ENCODE peak calls at places on chromosomes 13 and 19, in ten cellular contexts. One of them, this sample, is unnamed.

GRCh38 chr13:101624210-101624922 is 171.9 kb downstream of the ITGBL1 start:
- DNase-seq in posterior vena cava: no peak
- DNase-seq in AG08395: no peak
- DNase-seq in stimulated activated CD4-positive, alpha-beta T cell treated with anti-CD3 and anti-CD28 coated beads, Interleukin-1b, Interleukin-23, amount 100 ng/mL, for 24 hours: no peak
- DNase-seq in T1000: no peak
- DNase-seq in cerebellar nuclear complex: no peak
- DNase-seq in ovary: no peak
- DNase-seq in keratinocyte: no peak
- DNase-seq in caudate nucleus: peak
- DNase-seq in fibroblast of mammary gland: no peak
- DNase-seq in this sample: no peak

GRCh38 chr19:51129716-51130115 is 5.0 kb downstream of the SIGLEC9 start:
- DNase-seq in posterior vena cava: peak
- DNase-seq in AG08395: no peak
- DNase-seq in stimulated activated CD4-positive, alpha-beta T cell treated with anti-CD3 and anti-CD28 coated beads, Interleukin-1b, Interleukin-23, amount 100 ng/mL, for 24 hours: no peak
- DNase-seq in T1000: no peak
- DNase-seq in cerebellar nuclear complex: no peak
- DNase-seq in ovary: no peak
- DNase-seq in keratinocyte: no peak
- DNase-seq in caudate nucleus: no peak
- DNase-seq in fibroblast of mammary gland: no peak
- DNase-seq in this sample: no peak

GRCh38 chr13:27375686-27376326 is 48.6 kb upstream of the GTF3A start:
- DNase-seq in posterior vena cava: no peak
- DNase-seq in AG08395: peak
- DNase-seq in stimulated activated CD4-positive, alpha-beta T cell treated with anti-CD3 and anti-CD28 coated beads, Interleukin-1b, Interleukin-23, amount 100 ng/mL, for 24 hours: peak
- DNase-seq in T1000: no peak
- DNase-seq in cerebellar nuclear complex: no peak
- DNase-seq in ovary: peak
- DNase-seq in keratinocyte: no peak
- DNase-seq in caudate nucleus: no peak
- DNase-seq in fibroblast of mammary gland: peak
- DNase-seq in this sample: no peak

GRCh38 chr13:68808456-68808855 is 1299.2 kb upstream of the ATXN8OS start:
- DNase-seq in posterior vena cava: no peak
- DNase-seq in AG08395: no peak
- DNase-seq in stimulated activated CD4-positive, alpha-beta T cell treated with anti-CD3 and anti-CD28 coated beads, Interleukin-1b, Interleukin-23, amount 100 ng/mL, for 24 hours: no peak
- DNase-seq in T1000: no peak
- DNase-seq in cerebellar nuclear complex: no peak
- DNase-seq in ovary: no peak
- DNase-seq in keratinocyte: no peak
- DNase-seq in caudate nucleus: no peak
- DNase-seq in fibroblast of mammary gland: no peak
- DNase-seq in this sample: no peak

GRCh38 chr19:41753159-41753558 is 2.2 kb upstream of the CEACAM6 start:
- DNase-seq in posterior vena cava: no peak
- DNase-seq in AG08395: peak
- DNase-seq in stimulated activated CD4-positive, alpha-beta T cell treated with anti-CD3 and anti-CD28 coated beads, Interleukin-1b, Interleukin-23, amount 100 ng/mL, for 24 hours: peak
- DNase-seq in T1000: no peak
- DNase-seq in cerebellar nuclear complex: no peak
- DNase-seq in ovary: no peak
- DNase-seq in keratinocyte: no peak
- DNase-seq in caudate nucleus: no peak
- DNase-seq in fibroblast of mammary gland: peak
- DNase-seq in this sample: no peak

GRCh38 chr19:33800012-33800680 is 3.5 kb downstream of the KCTD15 start:
- DNase-seq in posterior vena cava: no peak
- DNase-seq in AG08395: no peak
- DNase-seq in stimulated activated CD4-positive, alpha-beta T cell treated with anti-CD3 and anti-CD28 coated beads, Interleukin-1b, Interleukin-23, amount 100 ng/mL, for 24 hours: no peak
- DNase-seq in T1000: no peak
- DNase-seq in cerebellar nuclear complex: no peak
- DNase-seq in ovary: no peak
- DNase-seq in keratinocyte: no peak
- DNase-seq in caudate nucleus: no peak
- DNase-seq in fibroblast of mammary gland: no peak
- DNase-seq in this sample: no peak

GRCh38 chr19:46232029-46232428 is 2.5 kb downstream of the IGFL1 start:
- DNase-seq in posterior vena cava: no peak
- DNase-seq in AG08395: no peak
- DNase-seq in stimulated activated CD4-positive, alpha-beta T cell treated with anti-CD3 and anti-CD28 coated beads, Interleukin-1b, Interleukin-23, amount 100 ng/mL, for 24 hours: no peak
- DNase-seq in T1000: no peak
- DNase-seq in cerebellar nuclear complex: no peak
- DNase-seq in ovary: no peak
- DNase-seq in keratinocyte: no peak
- DNase-seq in caudate nucleus: no peak
- DNase-seq in fibroblast of mammary gland: no peak
- DNase-seq in this sample: no peak

GRCh38 chr19:19606021-19606420 is 12.5 kb downstream of the PBX4 start:
- DNase-seq in posterior vena cava: no peak
- DNase-seq in AG08395: no peak
- DNase-seq in stimulated activated CD4-positive, alpha-beta T cell treated with anti-CD3 and anti-CD28 coated beads, Interleukin-1b, Interleukin-23, amount 100 ng/mL, for 24 hours: no peak
- DNase-seq in T1000: no peak
- DNase-seq in cerebellar nuclear complex: no peak
- DNase-seq in ovary: no peak
- DNase-seq in keratinocyte: peak
- DNase-seq in caudate nucleus: no peak
- DNase-seq in fibroblast of mammary gland: no peak
- DNase-seq in this sample: peak

GRCh38 chr19:54209058-54209747 is 8.5 kb downstream of the RPS9 start:
- DNase-seq in posterior vena cava: peak
- DNase-seq in AG08395: no peak
- DNase-seq in stimulated activated CD4-positive, alpha-beta T cell treated with anti-CD3 and anti-CD28 coated beads, Interleukin-1b, Interleukin-23, amount 100 ng/mL, for 24 hours: no peak
- DNase-seq in T1000: no peak
- DNase-seq in cerebellar nuclear complex: no peak
- DNase-seq in ovary: peak
- DNase-seq in keratinocyte: no peak
- DNase-seq in caudate nucleus: peak
- DNase-seq in fibroblast of mammary gland: no peak
- DNase-seq in this sample: no peak

GRCh38 chr13:107458269-107458668 is 757.1 kb downstream of the LIG4 start:
- DNase-seq in posterior vena cava: no peak
- DNase-seq in AG08395: no peak
- DNase-seq in stimulated activated CD4-positive, alpha-beta T cell treated with anti-CD3 and anti-CD28 coated beads, Interleukin-1b, Interleukin-23, amount 100 ng/mL, for 24 hours: no peak
- DNase-seq in T1000: no peak
- DNase-seq in cerebellar nuclear complex: no peak
- DNase-seq in ovary: no peak
- DNase-seq in keratinocyte: no peak
- DNase-seq in caudate nucleus: no peak
- DNase-seq in fibroblast of mammary gland: no peak
- DNase-seq in this sample: no peak

GRCh38 chr13:110799246-110800236 is 86.0 kb downstream of the ING1 start:
- DNase-seq in posterior vena cava: peak
- DNase-seq in AG08395: peak
- DNase-seq in stimulated activated CD4-positive, alpha-beta T cell treated with anti-CD3 and anti-CD28 coated beads, Interleukin-1b, Interleukin-23, amount 100 ng/mL, for 24 hours: no peak
- DNase-seq in T1000: no peak
- DNase-seq in cerebellar nuclear complex: no peak
- DNase-seq in ovary: peak
- DNase-seq in keratinocyte: no peak
- DNase-seq in caudate nucleus: no peak
- DNase-seq in fibroblast of mammary gland: peak
- DNase-seq in this sample: no peak

GRCh38 chr19:17391371-17392151 is 2.4 kb downstream of the CCDC194 start:
- DNase-seq in posterior vena cava: no peak
- DNase-seq in AG08395: no peak
- DNase-seq in stimulated activated CD4-positive, alpha-beta T cell treated with anti-CD3 and anti-CD28 coated beads, Interleukin-1b, Interleukin-23, amount 100 ng/mL, for 24 hours: no peak
- DNase-seq in T1000: no peak
- DNase-seq in cerebellar nuclear complex: no peak
- DNase-seq in ovary: no peak
- DNase-seq in keratinocyte: no peak
- DNase-seq in caudate nucleus: no peak
- DNase-seq in fibroblast of mammary gland: no peak
- DNase-seq in this sample: no peak

GRCh38 chr13:98187155-98187726 is 10.2 kb upstream of the RNF113B start:
- DNase-seq in posterior vena cava: no peak
- DNase-seq in AG08395: no peak
- DNase-seq in stimulated activated CD4-positive, alpha-beta T cell treated with anti-CD3 and anti-CD28 coated beads, Interleukin-1b, Interleukin-23, amount 100 ng/mL, for 24 hours: no peak
- DNase-seq in T1000: no peak
- DNase-seq in cerebellar nuclear complex: no peak
- DNase-seq in ovary: no peak
- DNase-seq in keratinocyte: no peak
- DNase-seq in caudate nucleus: no peak
- DNase-seq in fibroblast of mammary gland: no peak
- DNase-seq in this sample: no peak

GRCh38 chr13:93256998-93257397 is 30.4 kb downstream of the GPC6 start:
- DNase-seq in posterior vena cava: no peak
- DNase-seq in AG08395: no peak
- DNase-seq in stimulated activated CD4-positive, alpha-beta T cell treated with anti-CD3 and anti-CD28 coated beads, Interleukin-1b, Interleukin-23, amount 100 ng/mL, for 24 hours: no peak
- DNase-seq in T1000: no peak
- DNase-seq in cerebellar nuclear complex: no peak
- DNase-seq in ovary: no peak
- DNase-seq in keratinocyte: no peak
- DNase-seq in caudate nucleus: no peak
- DNase-seq in fibroblast of mammary gland: no peak
- DNase-seq in this sample: no peak

GRCh38 chr13:39186205-39186880 is 148.1 kb downstream of the NHLRC3 start:
- DNase-seq in posterior vena cava: no peak
- DNase-seq in AG08395: no peak
- DNase-seq in stimulated activated CD4-positive, alpha-beta T cell treated with anti-CD3 and anti-CD28 coated beads, Interleukin-1b, Interleukin-23, amount 100 ng/mL, for 24 hours: no peak
- DNase-seq in T1000: no peak
- DNase-seq in cerebellar nuclear complex: no peak
- DNase-seq in ovary: no peak
- DNase-seq in keratinocyte: no peak
- DNase-seq in caudate nucleus: no peak
- DNase-seq in fibroblast of mammary gland: peak
- DNase-seq in this sample: no peak

GRCh38 chr13:26400545-26400944 is 146.6 kb downstream of the CDK8 start:
- DNase-seq in posterior vena cava: no peak
- DNase-seq in AG08395: no peak
- DNase-seq in stimulated activated CD4-positive, alpha-beta T cell treated with anti-CD3 and anti-CD28 coated beads, Interleukin-1b, Interleukin-23, amount 100 ng/mL, for 24 hours: no peak
- DNase-seq in T1000: no peak
- DNase-seq in cerebellar nuclear complex: no peak
- DNase-seq in ovary: no peak
- DNase-seq in keratinocyte: no peak
- DNase-seq in caudate nucleus: no peak
- DNase-seq in fibroblast of mammary gland: no peak
- DNase-seq in this sample: no peak

GRCh38 chr13:45257638-45258338 is 56.9 kb upstream of the KCTD4 start:
- DNase-seq in posterior vena cava: no peak
- DNase-seq in AG08395: peak
- DNase-seq in stimulated activated CD4-positive, alpha-beta T cell treated with anti-CD3 and anti-CD28 coated beads, Interleukin-1b, Interleukin-23, amount 100 ng/mL, for 24 hours: no peak
- DNase-seq in T1000: no peak
- DNase-seq in cerebellar nuclear complex: no peak
- DNase-seq in ovary: no peak
- DNase-seq in keratinocyte: no peak
- DNase-seq in caudate nucleus: no peak
- DNase-seq in fibroblast of mammary gland: peak
- DNase-seq in this sample: no peak

GRCh38 chr19:48249502-48250014 is 6.2 kb downstream of the CARD8 start:
- DNase-seq in posterior vena cava: peak
- DNase-seq in AG08395: no peak
- DNase-seq in stimulated activated CD4-positive, alpha-beta T cell treated with anti-CD3 and anti-CD28 coated beads, Interleukin-1b, Interleukin-23, amount 100 ng/mL, for 24 hours: peak
- DNase-seq in T1000: no peak
- DNase-seq in cerebellar nuclear complex: no peak
- DNase-seq in ovary: no peak
- DNase-seq in keratinocyte: no peak
- DNase-seq in caudate nucleus: no peak
- DNase-seq in fibroblast of mammary gland: no peak
- DNase-seq in this sample: no peak

GRCh38 chr19:57008432-57008831 is 111.4 kb upstream of the USP29 start:
- DNase-seq in posterior vena cava: no peak
- DNase-seq in AG08395: no peak
- DNase-seq in stimulated activated CD4-positive, alpha-beta T cell treated with anti-CD3 and anti-CD28 coated beads, Interleukin-1b, Interleukin-23, amount 100 ng/mL, for 24 hours: no peak
- DNase-seq in T1000: no peak
- DNase-seq in cerebellar nuclear complex: no peak
- DNase-seq in ovary: no peak
- DNase-seq in keratinocyte: no peak
- DNase-seq in caudate nucleus: no peak
- DNase-seq in fibroblast of mammary gland: no peak
- DNase-seq in this sample: no peak

GRCh38 chr13:110561335-110562033 is at the start of gene RAB20:
- DNase-seq in posterior vena cava: peak
- DNase-seq in AG08395: peak
- DNase-seq in stimulated activated CD4-positive, alpha-beta T cell treated with anti-CD3 and anti-CD28 coated beads, Interleukin-1b, Interleukin-23, amount 100 ng/mL, for 24 hours: peak
- DNase-seq in T1000: peak
- DNase-seq in cerebellar nuclear complex: no peak
- DNase-seq in ovary: peak
- DNase-seq in keratinocyte: no peak
- DNase-seq in caudate nucleus: peak
- DNase-seq in fibroblast of mammary gland: peak
- DNase-seq in this sample: no peak

GRCh38 chr13:23378009-23378632 is 55.4 kb downstream of the SACS start:
- DNase-seq in posterior vena cava: no peak
- DNase-seq in AG08395: peak
- DNase-seq in stimulated activated CD4-positive, alpha-beta T cell treated with anti-CD3 and anti-CD28 coated beads, Interleukin-1b, Interleukin-23, amount 100 ng/mL, for 24 hours: peak
- DNase-seq in T1000: peak
- DNase-seq in cerebellar nuclear complex: no peak
- DNase-seq in ovary: no peak
- DNase-seq in keratinocyte: peak
- DNase-seq in caudate nucleus: peak
- DNase-seq in fibroblast of mammary gland: peak
- DNase-seq in this sample: peak

GRCh38 chr13:22883262-22883840 is 297.4 kb upstream of the SGCG start:
- DNase-seq in posterior vena cava: no peak
- DNase-seq in AG08395: no peak
- DNase-seq in stimulated activated CD4-positive, alpha-beta T cell treated with anti-CD3 and anti-CD28 coated beads, Interleukin-1b, Interleukin-23, amount 100 ng/mL, for 24 hours: no peak
- DNase-seq in T1000: no peak
- DNase-seq in cerebellar nuclear complex: no peak
- DNase-seq in ovary: no peak
- DNase-seq in keratinocyte: no peak
- DNase-seq in caudate nucleus: no peak
- DNase-seq in fibroblast of mammary gland: no peak
- DNase-seq in this sample: no peak

GRCh38 chr13:20512042-20512683 is 13.5 kb downstream of the CRYL1 start:
- DNase-seq in posterior vena cava: no peak
- DNase-seq in AG08395: no peak
- DNase-seq in stimulated activated CD4-positive, alpha-beta T cell treated with anti-CD3 and anti-CD28 coated beads, Interleukin-1b, Interleukin-23, amount 100 ng/mL, for 24 hours: no peak
- DNase-seq in T1000: no peak
- DNase-seq in cerebellar nuclear complex: no peak
- DNase-seq in ovary: no peak
- DNase-seq in keratinocyte: no peak
- DNase-seq in caudate nucleus: no peak
- DNase-seq in fibroblast of mammary gland: no peak
- DNase-seq in this sample: no peak

GRCh38 chr19:4297901-4298771 is 4.1 kb downstream of the TMIGD2 start:
- DNase-seq in posterior vena cava: no peak
- DNase-seq in AG08395: no peak
- DNase-seq in stimulated activated CD4-positive, alpha-beta T cell treated with anti-CD3 and anti-CD28 coated beads, Interleukin-1b, Interleukin-23, amount 100 ng/mL, for 24 hours: no peak
- DNase-seq in T1000: no peak
- DNase-seq in cerebellar nuclear complex: no peak
- DNase-seq in ovary: no peak
- DNase-seq in keratinocyte: no peak
- DNase-seq in caudate nucleus: no peak
- DNase-seq in fibroblast of mammary gland: no peak
- DNase-seq in this sample: no peak

GRCh38 chr19:8054169-8054568 is 1.6 kb downstream of the CCL25 start:
- DNase-seq in posterior vena cava: no peak
- DNase-seq in AG08395: no peak
- DNase-seq in stimulated activated CD4-positive, alpha-beta T cell treated with anti-CD3 and anti-CD28 coated beads, Interleukin-1b, Interleukin-23, amount 100 ng/mL, for 24 hours: no peak
- DNase-seq in T1000: no peak
- DNase-seq in cerebellar nuclear complex: no peak
- DNase-seq in ovary: no peak
- DNase-seq in keratinocyte: no peak
- DNase-seq in caudate nucleus: no peak
- DNase-seq in fibroblast of mammary gland: no peak
- DNase-seq in this sample: no peak

GRCh38 chr19:43464089-43464775 is 1.2 kb downstream of the LYPD3 start:
- DNase-seq in posterior vena cava: peak
- DNase-seq in AG08395: no peak
- DNase-seq in stimulated activated CD4-positive, alpha-beta T cell treated with anti-CD3 and anti-CD28 coated beads, Interleukin-1b, Interleukin-23, amount 100 ng/mL, for 24 hours: peak
- DNase-seq in T1000: no peak
- DNase-seq in cerebellar nuclear complex: no peak
- DNase-seq in ovary: peak
- DNase-seq in keratinocyte: no peak
- DNase-seq in caudate nucleus: no peak
- DNase-seq in fibroblast of mammary gland: no peak
- DNase-seq in this sample: no peak

GRCh38 chr13:43368003-43368402 is 344.6 kb downstream of the DNAJC15 start:
- DNase-seq in posterior vena cava: no peak
- DNase-seq in AG08395: peak
- DNase-seq in stimulated activated CD4-positive, alpha-beta T cell treated with anti-CD3 and anti-CD28 coated beads, Interleukin-1b, Interleukin-23, amount 100 ng/mL, for 24 hours: no peak
- DNase-seq in T1000: no peak
- DNase-seq in cerebellar nuclear complex: no peak
- DNase-seq in ovary: no peak
- DNase-seq in keratinocyte: no peak
- DNase-seq in caudate nucleus: no peak
- DNase-seq in fibroblast of mammary gland: peak
- DNase-seq in this sample: no peak

GRCh38 chr19:3821857-3822364 is 35.7 kb upstream of the MATK start:
- DNase-seq in posterior vena cava: peak
- DNase-seq in AG08395: peak
- DNase-seq in stimulated activated CD4-positive, alpha-beta T cell treated with anti-CD3 and anti-CD28 coated beads, Interleukin-1b, Interleukin-23, amount 100 ng/mL, for 24 hours: peak
- DNase-seq in T1000: no peak
- DNase-seq in cerebellar nuclear complex: no peak
- DNase-seq in ovary: no peak
- DNase-seq in keratinocyte: no peak
- DNase-seq in caudate nucleus: no peak
- DNase-seq in fibroblast of mammary gland: peak
- DNase-seq in this sample: no peak